ENCODE peak calls at places on chromosomes 13 and 19, in four cellular contexts. R is globus pallidus, E is HS-27A, O is fibroblast of lung. P is an unnamed sample.

GRCh38 chr13:47858042-47858677 is 142.9 kb downstream of the SUCLA2 start:
- DNase-seq in R (no peak), E (no peak), O (no peak), P (no peak)

GRCh38 chr13:39148513-39148961 is 110.3 kb downstream of the NHLRC3 start:
- DNase-seq in R (no peak), E (no peak), O (peak), P (no peak)

GRCh38 chr19:13095393-13095784 is 7.3 kb downstream of the LYL1 start:
- DNase-seq in R (no peak), E (no peak), O (no peak), P (no peak)

GRCh38 chr13:34561033-34561432 is 381.0 kb upstream of the NBEA start:
- DNase-seq in R (no peak), E (no peak), O (no peak), P (no peak)

GRCh38 chr19:12939908-12940533 is 1.6 kb downstream of the CALR start:
- DNase-seq in R (no peak), E (no peak), O (no peak), P (no peak)

GRCh38 chr19:47663911-47664771 is 49.1 kb upstream of the EHD2 start:
- DNase-seq in R (peak), E (peak), O (peak), P (no peak)

GRCh38 chr19:30691767-30692516 is 319.8 kb downstream of the ZNF536 start:
- DNase-seq in R (no peak), E (no peak), O (no peak), P (no peak)

GRCh38 chr19:48873476-48874308 is 1.5 kb downstream of the PPP1R15A start:
- DNase-seq in R (peak), E (no peak), O (no peak), P (no peak)

GRCh38 chr19:10551698-10552301 is 8.1 kb downstream of the ATG4D start:
- DNase-seq in R (peak), E (no peak), O (no peak), P (peak)

GRCh38 chr19:29576043-29576442 is 30.0 kb upstream of the POP4 start:
- DNase-seq in R (no peak), E (no peak), O (peak), P (no peak)

GRCh38 chr19:37986048-37986750 is 79.2 kb downstream of the SIPA1L3 start:
- DNase-seq in R (no peak), E (no peak), O (no peak), P (no peak)

GRCh38 chr19:35895911-35896642 is 4.3 kb downstream of the NFKBID start:
- DNase-seq in R (no peak), E (no peak), O (no peak), P (peak)

GRCh38 chr19:12891553-12892021 is 627 bp downstream of the GCDH start:
- DNase-seq in R (no peak), E (no peak), O (no peak), P (no peak)

GRCh38 chr13:113978741-113979481 is 5.0 kb upstream of the C13orf46 start:
- DNase-seq in R (no peak), E (no peak), O (no peak), P (peak)

GRCh38 chr19:46426506-46427162 is 2.1 kb downstream of the PNMA8C start:
- DNase-seq in R (peak), E (no peak), O (peak), P (no peak)

GRCh38 chr19:51370230-51370629 is 1.4 kb upstream of the CLDND2 start:
- DNase-seq in R (no peak), E (no peak), O (no peak), P (no peak)

GRCh38 chr13:99658266-99658991 is 157.2 kb downstream of the TM9SF2 start:
- DNase-seq in R (peak), E (no peak), O (peak), P (peak)

GRCh38 chr13:99688776-99689175 is 187.5 kb downstream of the TM9SF2 start:
- DNase-seq in R (no peak), E (no peak), O (no peak), P (no peak)

GRCh38 chr13:24135674-24136300 is 24.7 kb upstream of the SPATA13 start:
- DNase-seq in R (no peak), E (no peak), O (peak), P (no peak)

GRCh38 chr19:45496349-45496953 is 396 bp downstream of the RTN2 start:
- DNase-seq in R (no peak), E (no peak), O (no peak), P (no peak)

GRCh38 chr19:18589380-18590272 is 1.0 kb downstream of the REX1BD start:
- DNase-seq in R (peak), E (peak), O (peak), P (peak)

GRCh38 chr13:112961457-112962369 is 7.3 kb upstream of the MCF2L start:
- DNase-seq in R (no peak), E (no peak), O (no peak), P (no peak)

GRCh38 chr19:45528744-45529453 is 21.6 kb downstream of the VASP start:
- DNase-seq in R (peak), E (no peak), O (peak), P (no peak)

P was measured in natural killer cell treated with Interleukin-12 subunit alpha and Interleukin-12 subunit beta and Interleukin-15 and Interleukin-18, amount 100 ng/mL, for 72 hours.